ENCODE peak calls at places on chromosomes 16 and 17, in nine cellular contexts. S is neural progenitor cell, Y is fibroblast of lung, R is HCT116, D is hepatocyte, Q is GM23248, N is DND-41, K is MM.1S, P is PC-9. W is an unnamed sample. For H3K79me2, the result is how much of the 10 kb centered on the place peaks cover.

GRCh38 chr17:75069783-75070182 is 18.0 kb upstream of the SLC16A5 start:
- DNase-seq in S (no peak), Y (no peak), R (no peak), D (no peak), Q (peak), N (no peak), K (peak), P (no peak), W (peak)

GRCh38 chr16:78396046-78396445 is 296.6 kb downstream of the WWOX start:
- DNase-seq in S (peak), Y (no peak), R (peak), D (no peak), Q (peak), N (no peak), K (no peak), P (no peak), W (peak)

GRCh38 chr16:8885674-8886592 is 3.8 kb downstream of the LITAFD start:
- DNase-seq in S (peak), Y (peak), R (no peak), D (peak), Q (peak), N (no peak), K (no peak), P (no peak), W (no peak)

GRCh38 chr16:25007284-25007984 is 7.7 kb downstream of the ARHGAP17 start:
- DNase-seq in S (no peak), Y (peak), R (no peak), D (no peak), Q (peak), N (no peak), K (no peak), P (no peak), W (no peak)

GRCh38 chr17:74842599-74843351 is 16.9 kb downstream of the GRIN2C start:
- DNase-seq in S (peak), Y (peak), R (peak), D (peak), Q (peak), N (no peak), K (peak), P (peak), W (no peak)

GRCh38 chr16:7508656-7509055 is 176.0 kb downstream of the RBFOX1 start:
- DNase-seq in S (no peak), Y (no peak), R (no peak), D (no peak), Q (no peak), N (no peak), K (no peak), P (no peak), W (no peak)

GRCh38 chr16:69567031-69567680 is 1.4 kb downstream of the NFAT5 start:
- DNase-seq in S (no peak), Y (peak), R (no peak), D (peak), Q (peak), N (peak), K (peak), P (peak), W (peak)

GRCh38 chr16:81615411-81615810 is 163.7 kb upstream of the PLCG2 start:
- DNase-seq in S (no peak), Y (no peak), R (no peak), D (no peak), Q (no peak), N (no peak), K (no peak), P (no peak), W (no peak)

GRCh38 chr16:53912155-53912554 is 208.2 kb downstream of the FTO start:
- DNase-seq in S (no peak), Y (no peak), R (no peak), D (peak), Q (no peak), N (no peak), K (no peak), P (peak), W (peak)

GRCh38 chr17:8109669-8110455 is 8.5 kb downstream of the ALOXE3 start:
- DNase-seq in S (peak), Y (peak), R (no peak), D (peak), Q (peak), N (peak), K (peak), P (no peak), W (peak)

GRCh38 chr16:65283238-65283651 is 161.4 kb upstream of the CDH11 start:
- DNase-seq in S (no peak), Y (peak), R (no peak), D (peak), Q (no peak), N (peak), K (no peak), P (no peak), W (no peak)

GRCh38 chr17:68424861-68425260 is 32.4 kb downstream of the WIPI1 start:
- DNase-seq in S (peak), Y (no peak), R (no peak), D (no peak), Q (no peak), N (no peak), K (no peak), P (peak), W (no peak)

GRCh38 chr17:64638552-64639198 is 23.4 kb downstream of the SMURF2 start:
- DNase-seq in S (no peak), Y (peak), R (no peak), D (no peak), Q (peak), N (no peak), K (no peak), P (no peak), W (no peak)

GRCh38 chr16:72241930-72242329 is 70.0 kb upstream of the PMFBP1 start:
- DNase-seq in S (peak), Y (peak), R (peak), D (peak), Q (peak), N (no peak), K (peak), P (no peak), W (peak)

GRCh38 chr17:16215002-16215272 is 397 bp downstream of the NCOR1 start:
- DNase-seq in S (peak), Y (peak), R (no peak), D (peak), Q (peak), N (peak), K (peak), P (no peak), W (no peak)

GRCh38 chr16:11632455-11632921 is 35.8 kb upstream of the SNN start:
- DNase-seq in S (peak), Y (peak), R (no peak), D (peak), Q (peak), N (no peak), K (no peak), P (no peak), W (no peak)

GRCh38 chr16:12971216-12971615 is 69.8 kb downstream of the SHISA9 start:
- DNase-seq in S (no peak), Y (peak), R (no peak), D (peak), Q (no peak), N (peak), K (no peak), P (peak), W (no peak)

GRCh38 chr17:50686494-50687199 is 21.1 kb downstream of the ANKRD40 start:
- DNase-seq in S (no peak), Y (peak), R (peak), D (peak), Q (peak), N (no peak), K (no peak), P (no peak), W (no peak)

GRCh38 chr17:55435408-55435807 is 13.8 kb upstream of the MMD start:
- DNase-seq in S (no peak), Y (no peak), R (no peak), D (no peak), Q (no peak), N (no peak), K (no peak), P (no peak), W (no peak)

GRCh38 chr16:19330801-19331484 is 45.4 kb downstream of the CLEC19A start:
- DNase-seq in S (no peak), Y (peak), R (peak), D (no peak), Q (peak), N (no peak), K (no peak), P (peak), W (no peak)

GRCh38 chr17:9199474-9200196 is 178.3 kb downstream of the NTN1 start:
- DNase-seq in S (peak), Y (peak), R (no peak), D (no peak), Q (peak), N (peak), K (no peak), P (no peak), W (no peak)

GRCh38 chr17:68868708-68869107 is 86.5 kb downstream of the ABCA8 start:
- DNase-seq in S (no peak), Y (peak), R (no peak), D (no peak), Q (no peak), N (no peak), K (no peak), P (no peak), W (no peak)

GRCh38 chr16:84159800-84160199 is 14.7 kb downstream of the DNAAF1 start:
- DNase-seq in S (no peak), Y (no peak), R (no peak), D (no peak), Q (no peak), N (no peak), K (no peak), P (no peak), W (no peak)

GRCh38 chr16:24046442-24046841 is 209.7 kb upstream of the CACNG3 start:
- DNase-seq in S (peak), Y (no peak), R (no peak), D (no peak), Q (no peak), N (no peak), K (no peak), P (no peak), W (no peak)

GRCh38 chr17:77155125-77155524 is 14.4 kb downstream of the SEC14L1 start:
- DNase-seq in S (no peak), Y (no peak), R (no peak), D (no peak), Q (no peak), N (no peak), K (no peak), P (no peak), W (no peak)

GRCh38 chr16:798666-799065 is 1.9 kb downstream of the GNG13 start:
- DNase-seq in S (no peak), Y (no peak), R (no peak), D (no peak), Q (no peak), N (no peak), K (no peak), P (no peak), W (no peak)

GRCh38 chr17:145671-146541 is 8.5 kb downstream of the SCGB1C2 start:
- DNase-seq in S (no peak), Y (no peak), R (no peak), D (no peak), Q (no peak), N (no peak), K (no peak), P (no peak), W (no peak)

GRCh38 chr17:79974786-79975497 is 60.7 kb downstream of the TBC1D16 start:
- DNase-seq in S (peak), Y (no peak), R (no peak), D (no peak), Q (no peak), N (no peak), K (no peak), P (no peak), W (peak)

GRCh38 chr17:81394831-81395599 is at the start of gene BAHCC1:
- DNase-seq in S (peak), Y (peak), R (peak), D (peak), Q (peak), N (peak), K (peak), P (peak), W (no peak)

GRCh38 chr17:6530324-6530920 is 25.9 kb downstream of the PITPNM3 start:
- DNase-seq in S (no peak), Y (no peak), R (no peak), D (no peak), Q (no peak), N (no peak), K (no peak), P (no peak), W (no peak)

GRCh38 chr16:50534091-50534490 is 14.1 kb upstream of the NKD1 start:
- DNase-seq in S (no peak), Y (no peak), R (no peak), D (no peak), Q (no peak), N (no peak), K (no peak), P (no peak), W (no peak)

GRCh38 chr17:77942111-77942988 is 16.2 kb upstream of the TNRC6C start:
- DNase-seq in S (peak), Y (no peak), R (no peak), D (no peak), Q (no peak), N (no peak), K (no peak), P (no peak), W (no peak)

GRCh38 chr16:56357291-56357764 is 68.0 kb downstream of the AMFR start:
- DNase-seq in S (peak), Y (peak), R (no peak), D (peak), Q (peak), N (no peak), K (no peak), P (peak), W (peak)

GRCh38 chr16:68744744-68745280 is 7.7 kb downstream of the CDH1 start:
- DNase-seq in S (no peak), Y (peak), R (peak), D (peak), Q (peak), N (no peak), K (no peak), P (peak), W (no peak)

GRCh38 chr17:28570716-28571254 is 539 bp downstream of the PIGS start:
- DNase-seq in S (peak), Y (no peak), R (no peak), D (peak), Q (peak), N (peak), K (peak), P (no peak), W (peak)

GRCh38 chr17:37756060-37756459 is 11.2 kb upstream of the HNF1B start:
- DNase-seq in S (no peak), Y (peak), R (no peak), D (no peak), Q (no peak), N (no peak), K (no peak), P (no peak), W (no peak)

GRCh38 chr16:66427871-66428681 is 981 bp downstream of the BEAN1 start:
- DNase-seq in S (peak), Y (peak), R (no peak), D (peak), Q (peak), N (no peak), K (no peak), P (no peak), W (no peak)
- H2AFZ ChIP-seq in S (no peak), Y (no peak), R (no peak), D (peak), Q (peak), N (no peak), K (no peak), P (no peak), W (no peak)

GRCh38 chr16:75249441-75249840 is 2.0 kb downstream of the BCAR1 start:
- DNase-seq in S (no peak), Y (no peak), R (no peak), D (no peak), Q (no peak), N (no peak), K (no peak), P (no peak), W (no peak)

GRCh38 chr16:75246504-75247205 is 4.8 kb downstream of the BCAR1 start:
- DNase-seq in S (no peak), Y (peak), R (no peak), D (no peak), Q (no peak), N (no peak), K (no peak), P (no peak), W (no peak)

GRCh38 chr16:75248536-75249380 is 2.7 kb downstream of the BCAR1 start:
- DNase-seq in S (no peak), Y (no peak), R (no peak), D (no peak), Q (no peak), N (no peak), K (no peak), P (no peak), W (no peak)

GRCh38 chr16:75247249-75247648 is 4.2 kb downstream of the BCAR1 start:
- DNase-seq in S (no peak), Y (no peak), R (no peak), D (no peak), Q (no peak), N (no peak), K (no peak), P (no peak), W (no peak)

DNA sequence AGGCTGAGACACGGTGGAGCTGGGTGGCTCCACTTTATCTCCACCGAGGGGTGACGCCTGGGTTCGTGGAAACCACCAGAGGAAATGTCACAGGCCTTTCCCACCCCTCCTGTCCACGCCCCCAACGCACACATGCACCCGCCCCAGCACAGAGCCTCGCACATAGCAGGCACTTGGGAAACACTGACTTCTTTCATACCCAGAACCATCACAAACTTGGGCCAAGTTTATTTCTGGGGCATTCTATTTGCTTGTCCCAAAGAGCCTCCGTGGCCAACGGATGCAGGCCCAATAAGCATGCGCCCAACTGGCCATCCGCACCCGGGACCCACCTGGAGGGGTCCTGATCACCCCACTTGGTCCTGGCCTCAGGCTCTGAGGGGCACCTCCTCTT is 3.3 kb downstream of the BCAR1 start:
- DNase-seq in S (no peak), Y (no peak), R (no peak), D (no peak), Q (no peak), N (no peak), K (no peak), P (no peak), W (no peak)
- H3K79me2 ChIP-seq in S (half or more), Y (half or more), R (half or more), D (half or more), Q (half or more), N (under half), K (under half), P (half or more), W (half or more)

GRCh38 chr16:31268891-31269290 is 9.1 kb downstream of the ITGAM start:
- DNase-seq in S (no peak), Y (no peak), R (no peak), D (no peak), Q (no peak), N (no peak), K (no peak), P (no peak), W (no peak)

GRCh38 chr16:31262084-31262483 is 2.3 kb downstream of the ITGAM start:
- DNase-seq in S (no peak), Y (no peak), R (no peak), D (no peak), Q (no peak), N (no peak), K (no peak), P (no peak), W (no peak)

GRCh38 chr16:31267332-31268032 is 7.7 kb downstream of the ITGAM start:
- DNase-seq in S (no peak), Y (peak), R (no peak), D (no peak), Q (no peak), N (no peak), K (no peak), P (peak), W (no peak)

GRCh38 chr16:31268033-31268365 is 8.2 kb downstream of the ITGAM start:
- DNase-seq in S (no peak), Y (no peak), R (no peak), D (no peak), Q (no peak), N (no peak), K (no peak), P (no peak), W (no peak)

GRCh38 chr16:31265329-31266245 is 5.8 kb downstream of the ITGAM start:
- DNase-seq in S (no peak), Y (peak), R (no peak), D (peak), Q (peak), N (no peak), K (peak), P (peak), W (no peak)
- H2AFZ ChIP-seq in S (no peak), Y (no peak), R (no peak), D (no peak), Q (no peak), N (no peak), K (peak), P (peak), W (no peak)

GRCh38 chr17:47297661-47298400 is 25.9 kb upstream of the EFCAB13 start:
- DNase-seq in S (no peak), Y (no peak), R (no peak), D (no peak), Q (no peak), N (no peak), K (no peak), P (peak), W (no peak)
- H3K79me2 ChIP-seq in S (under half), Y (under half), R (under half), D (under half), Q (under half), N (under half), K (under half), P (under half), W (under half)

GRCh38 chr17:59621771-59622170 is 2.1 kb downstream of the CLTC start:
- DNase-seq in S (no peak), Y (no peak), R (no peak), D (no peak), Q (peak), N (no peak), K (no peak), P (no peak), W (peak)

GRCh38 chr17:59619313-59620063 is at the start of gene CLTC:
- DNase-seq in S (peak), Y (peak), R (peak), D (peak), Q (peak), N (peak), K (peak), P (peak), W (peak)

GRCh38 chr17:59620518-59621259 is 994 bp downstream of the CLTC start:
- DNase-seq in S (peak), Y (peak), R (peak), D (peak), Q (peak), N (peak), K (peak), P (no peak), W (peak)

GRCh38 chr17:59618894-59619312 is 792 bp upstream of the CLTC start:
- DNase-seq in S (peak), Y (no peak), R (no peak), D (peak), Q (no peak), N (no peak), K (peak), P (no peak), W (no peak)

GRCh38 chr17:59620064-59620359 is 317 bp downstream of the CLTC start:
- DNase-seq in S (no peak), Y (no peak), R (no peak), D (no peak), Q (no peak), N (no peak), K (no peak), P (no peak), W (no peak)
- H2AFZ ChIP-seq in S (peak), Y (no peak), R (no peak), D (peak), Q (peak), N (peak), K (peak), P (peak), W (no peak)

GRCh38 chr17:17481860-17482259 is 5.1 kb downstream of the MED9 start:
- DNase-seq in S (no peak), Y (no peak), R (no peak), D (no peak), Q (no peak), N (no peak), K (no peak), P (no peak), W (no peak)
- H3K79me2 ChIP-seq in S (half or more), Y (under half), R (half or more), D (half or more), Q (half or more), N (half or more), K (half or more), P (half or more), W (half or more)